ENCODE peak calls at places on chromosome 4, in six cellular contexts. One of them, this sample, is unnamed.
A peak's percentile ranks its signal among the peaks of the same experiment; 100 is the strongest.

GRCh38 chr4:149707862-149708261 is 107.8 kb downstream of the IQCM start:
- DNase-seq in fibroblast of mammary gland: no peak
- DNase-seq in suprapubic skin: no peak
- DNase-seq in astrocyte of the cerebellum: no peak
- DNase-seq in gastrocnemius medialis: no peak
- DNase-seq in GM13977: no peak
- DNase-seq in this sample: no peak

GRCh38 chr4:53779025-53779424 is 187.7 kb upstream of the LNX1 start:
- DNase-seq in fibroblast of mammary gland: no peak
- DNase-seq in suprapubic skin: no peak
- DNase-seq in astrocyte of the cerebellum: no peak
- DNase-seq in gastrocnemius medialis: no peak
- DNase-seq in GM13977: no peak
- DNase-seq in this sample: no peak

GRCh38 chr4:189062047-189062820 is 878.4 kb upstream of the FRG1 start:
- DNase-seq in fibroblast of mammary gland: no peak
- DNase-seq in suprapubic skin: no peak
- DNase-seq in astrocyte of the cerebellum: no peak
- DNase-seq in gastrocnemius medialis: no peak
- DNase-seq in GM13977: no peak
- DNase-seq in this sample: no peak

GRCh38 chr4:83890231-83890630 is 354.3 kb downstream of the GPAT3 start:
- DNase-seq in fibroblast of mammary gland: peak; percentile 8
- DNase-seq in suprapubic skin: no peak
- DNase-seq in astrocyte of the cerebellum: peak; percentile 9
- DNase-seq in gastrocnemius medialis: no peak
- DNase-seq in GM13977: no peak
- DNase-seq in this sample: no peak

GRCh38 chr4:162061214-162061613 is 102.6 kb downstream of the FSTL5 start:
- DNase-seq in fibroblast of mammary gland: no peak
- DNase-seq in suprapubic skin: no peak
- DNase-seq in astrocyte of the cerebellum: no peak
- DNase-seq in gastrocnemius medialis: no peak
- DNase-seq in GM13977: no peak
- DNase-seq in this sample: no peak

GRCh38 chr4:119016636-119017035 is 119.0 kb upstream of the MYOZ2 start:
- DNase-seq in fibroblast of mammary gland: peak; percentile 25
- DNase-seq in suprapubic skin: no peak
- DNase-seq in astrocyte of the cerebellum: no peak
- DNase-seq in gastrocnemius medialis: no peak
- DNase-seq in GM13977: no peak
- DNase-seq in this sample: no peak

GRCh38 chr4:2103843-2104547 is 44.9 kb downstream of the NAT8L start:
- DNase-seq in fibroblast of mammary gland: no peak
- DNase-seq in suprapubic skin: no peak
- DNase-seq in astrocyte of the cerebellum: no peak
- DNase-seq in gastrocnemius medialis: no peak
- DNase-seq in GM13977: no peak
- DNase-seq in this sample: no peak

GRCh38 chr4:130468340-130468739 is 1372.4 kb downstream of the C4orf33 start:
- DNase-seq in fibroblast of mammary gland: no peak
- DNase-seq in suprapubic skin: no peak
- DNase-seq in astrocyte of the cerebellum: peak; percentile 2
- DNase-seq in gastrocnemius medialis: no peak
- DNase-seq in GM13977: no peak
- DNase-seq in this sample: no peak

GRCh38 chr4:155657169-155657568 is 9.5 kb upstream of the GUCY1A1 start:
- DNase-seq in fibroblast of mammary gland: peak; percentile 83
- DNase-seq in suprapubic skin: no peak
- DNase-seq in astrocyte of the cerebellum: no peak
- DNase-seq in gastrocnemius medialis: no peak
- DNase-seq in GM13977: no peak
- DNase-seq in this sample: no peak

GRCh38 chr4:74451214-74451661 is 6.3 kb downstream of the AREG start:
- DNase-seq in fibroblast of mammary gland: peak; percentile 81
- DNase-seq in suprapubic skin: no peak
- DNase-seq in astrocyte of the cerebellum: no peak
- DNase-seq in gastrocnemius medialis: peak; percentile 21
- DNase-seq in GM13977: no peak
- DNase-seq in this sample: no peak

GRCh38 chr4:10762541-10762940 is 78.0 kb upstream of the CLNK start:
- DNase-seq in fibroblast of mammary gland: peak; percentile 75
- DNase-seq in suprapubic skin: no peak
- DNase-seq in astrocyte of the cerebellum: peak; percentile 98
- DNase-seq in gastrocnemius medialis: no peak
- DNase-seq in GM13977: no peak
- DNase-seq in this sample: no peak

GRCh38 chr4:104897297-104897645 is 249.4 kb upstream of the TET2 start:
- DNase-seq in fibroblast of mammary gland: peak; percentile 30
- DNase-seq in suprapubic skin: no peak
- DNase-seq in astrocyte of the cerebellum: peak; percentile 65
- DNase-seq in gastrocnemius medialis: no peak
- DNase-seq in GM13977: no peak
- DNase-seq in this sample: no peak

GRCh38 chr4:5658992-5659391 is 49.4 kb downstream of the EVC2 start:
- DNase-seq in fibroblast of mammary gland: no peak
- DNase-seq in suprapubic skin: no peak
- DNase-seq in astrocyte of the cerebellum: no peak
- DNase-seq in gastrocnemius medialis: no peak
- DNase-seq in GM13977: no peak
- DNase-seq in this sample: no peak

GRCh38 chr4:89641367-89641687 is 195.6 kb downstream of the SNCA start:
- DNase-seq in fibroblast of mammary gland: no peak
- DNase-seq in suprapubic skin: no peak
- DNase-seq in astrocyte of the cerebellum: no peak
- DNase-seq in gastrocnemius medialis: no peak
- DNase-seq in GM13977: no peak
- DNase-seq in this sample: no peak

GRCh38 chr4:89639395-89639794 is 197.6 kb downstream of the SNCA start:
- DNase-seq in fibroblast of mammary gland: no peak
- DNase-seq in suprapubic skin: no peak
- DNase-seq in astrocyte of the cerebellum: no peak
- DNase-seq in gastrocnemius medialis: no peak
- DNase-seq in GM13977: no peak
- DNase-seq in this sample: no peak

GRCh38 chr4:89645512-89645911 is 191.4 kb downstream of the SNCA start:
- DNase-seq in fibroblast of mammary gland: no peak
- DNase-seq in suprapubic skin: no peak
- DNase-seq in astrocyte of the cerebellum: no peak
- DNase-seq in gastrocnemius medialis: no peak
- DNase-seq in GM13977: no peak
- DNase-seq in this sample: no peak

DNA sequence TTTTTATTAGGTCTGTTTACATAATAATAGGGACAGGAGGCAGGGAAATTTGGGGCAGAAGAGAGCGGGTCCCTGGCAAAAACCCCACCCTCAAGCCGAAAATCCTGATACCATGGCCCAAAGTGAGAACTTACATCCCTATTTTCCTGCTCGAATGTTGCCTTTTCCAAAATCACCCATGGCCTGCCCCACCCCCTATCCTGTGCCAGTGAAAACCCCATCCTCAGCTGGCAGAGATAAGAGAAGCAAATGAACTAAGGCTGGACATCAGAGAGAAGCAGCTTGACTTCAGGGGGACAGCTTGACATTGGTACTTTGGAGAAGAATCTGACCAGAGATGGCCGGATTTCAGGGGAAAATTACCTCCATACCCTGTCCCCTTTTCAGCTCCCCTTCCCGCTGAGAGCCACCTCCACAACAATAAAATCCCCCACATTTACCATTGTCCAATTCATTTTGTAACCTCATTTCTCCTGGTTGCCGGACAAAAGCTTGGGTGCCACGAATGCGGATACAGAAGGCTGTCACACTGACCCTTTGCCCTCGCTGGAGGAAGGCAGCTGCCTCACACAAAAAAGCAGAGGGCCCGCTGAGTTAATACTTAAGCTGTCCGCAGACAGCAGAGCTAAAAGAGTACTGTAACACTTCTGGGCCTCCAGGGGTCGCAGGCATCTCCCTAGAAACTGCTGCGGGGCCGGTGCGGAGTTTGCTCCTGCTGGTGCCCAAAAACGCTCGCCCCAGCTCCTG is 196.2 kb downstream of the SNCA start:
- DNase-seq in fibroblast of mammary gland: peak; percentile 64
- DNase-seq in suprapubic skin: peak; percentile 56
- DNase-seq in astrocyte of the cerebellum: peak; percentile 9
- DNase-seq in gastrocnemius medialis: no peak
- DNase-seq in GM13977: no peak
- DNase-seq in this sample: peak; percentile 9
- TF ChIP-seq CTCF in fibroblast of mammary gland: peak; percentile 72
- TF ChIP-seq CTCF in suprapubic skin: no peak
- TF ChIP-seq CTCF in astrocyte of the cerebellum: peak; percentile 82
- TF ChIP-seq CTCF in gastrocnemius medialis: no peak
- TF ChIP-seq CTCF in GM13977: no peak
- TF ChIP-seq CTCF in this sample: no peak

DNA sequence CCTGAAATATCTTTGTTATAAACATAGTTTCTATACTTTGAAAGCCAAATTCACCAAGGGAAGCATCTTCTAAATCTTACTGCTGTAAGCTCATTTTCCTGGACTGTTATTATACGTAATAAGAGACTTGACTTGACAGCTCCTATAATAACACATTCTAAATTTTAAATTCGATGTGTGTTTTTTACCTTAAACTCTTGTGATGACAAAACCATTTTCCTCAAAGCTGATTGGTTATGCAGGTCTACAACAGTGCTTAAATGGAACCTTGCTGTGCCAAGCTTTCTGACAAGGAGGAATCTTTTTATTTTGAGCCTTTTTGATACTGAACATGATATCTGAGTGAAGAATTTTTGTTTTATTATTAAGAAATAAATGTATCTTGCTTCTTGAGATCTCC is at the start of gene ENAM:
- DNase-seq in fibroblast of mammary gland: no peak
- DNase-seq in suprapubic skin: no peak
- DNase-seq in astrocyte of the cerebellum: no peak
- DNase-seq in gastrocnemius medialis: no peak
- DNase-seq in GM13977: no peak
- DNase-seq in this sample: no peak
- TF ChIP-seq CTCF in fibroblast of mammary gland: no peak
- TF ChIP-seq CTCF in suprapubic skin: no peak
- TF ChIP-seq CTCF in astrocyte of the cerebellum: no peak
- TF ChIP-seq CTCF in gastrocnemius medialis: no peak
- TF ChIP-seq CTCF in GM13977: no peak
- TF ChIP-seq CTCF in this sample: no peak

GRCh38 chr4:67393699-67394281 is 151.5 kb downstream of the CENPC start:
- DNase-seq in fibroblast of mammary gland: peak; percentile 56
- DNase-seq in suprapubic skin: no peak
- DNase-seq in astrocyte of the cerebellum: peak; percentile 55
- DNase-seq in gastrocnemius medialis: no peak
- DNase-seq in GM13977: peak; percentile 41
- DNase-seq in this sample: peak; percentile 29
- TF ChIP-seq CTCF in fibroblast of mammary gland: peak; percentile 58
- TF ChIP-seq CTCF in suprapubic skin: peak; percentile 44
- TF ChIP-seq CTCF in astrocyte of the cerebellum: peak; percentile 31
- TF ChIP-seq CTCF in gastrocnemius medialis: peak; percentile 56
- TF ChIP-seq CTCF in GM13977: peak; percentile 63
- TF ChIP-seq CTCF in this sample: peak; percentile 84

DNA sequence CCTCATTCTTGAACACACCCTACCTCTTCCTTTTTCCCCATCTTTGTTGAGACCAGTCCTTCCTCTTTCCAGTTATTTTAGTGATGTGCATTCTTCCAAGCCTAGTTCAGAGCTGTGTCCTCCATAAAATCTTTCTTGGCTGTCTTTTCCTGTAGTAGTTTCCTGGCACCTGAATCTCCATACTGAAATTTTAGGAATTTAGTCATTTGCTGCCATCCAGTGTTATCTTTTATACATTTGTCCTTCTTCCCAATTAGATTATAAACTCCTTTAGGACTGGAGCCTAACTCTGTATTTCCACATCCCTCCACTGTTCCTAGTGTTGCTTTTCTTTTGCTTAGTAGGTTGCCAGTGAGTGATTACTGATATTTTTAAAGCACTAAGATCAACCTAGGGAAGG is 11.4 kb downstream of the FHIP1A start:
- DNase-seq in fibroblast of mammary gland: peak; percentile 20
- DNase-seq in suprapubic skin: no peak
- DNase-seq in astrocyte of the cerebellum: no peak
- DNase-seq in gastrocnemius medialis: no peak
- DNase-seq in GM13977: no peak
- DNase-seq in this sample: no peak
- TF ChIP-seq CTCF in fibroblast of mammary gland: no peak
- TF ChIP-seq CTCF in suprapubic skin: no peak
- TF ChIP-seq CTCF in astrocyte of the cerebellum: no peak
- TF ChIP-seq CTCF in gastrocnemius medialis: no peak
- TF ChIP-seq CTCF in GM13977: no peak
- TF ChIP-seq CTCF in this sample: no peak

GRCh38 chr4:182856862-182857261 is 60.3 kb downstream of the DCTD start:
- DNase-seq in fibroblast of mammary gland: no peak
- DNase-seq in suprapubic skin: no peak
- DNase-seq in astrocyte of the cerebellum: no peak
- DNase-seq in gastrocnemius medialis: no peak
- DNase-seq in GM13977: no peak
- DNase-seq in this sample: no peak
- TF ChIP-seq CTCF in fibroblast of mammary gland: no peak
- TF ChIP-seq CTCF in suprapubic skin: no peak
- TF ChIP-seq CTCF in astrocyte of the cerebellum: no peak
- TF ChIP-seq CTCF in gastrocnemius medialis: no peak
- TF ChIP-seq CTCF in GM13977: no peak
- TF ChIP-seq CTCF in this sample: no peak

GRCh38 chr4:122602277-122603142 is 18.4 kb downstream of the IL21 start:
- DNase-seq in fibroblast of mammary gland: peak; percentile 71
- DNase-seq in suprapubic skin: no peak
- DNase-seq in astrocyte of the cerebellum: peak; percentile 29
- DNase-seq in gastrocnemius medialis: no peak
- DNase-seq in GM13977: peak; percentile 28
- DNase-seq in this sample: no peak
- TF ChIP-seq CTCF in fibroblast of mammary gland: peak; percentile 53
- TF ChIP-seq CTCF in suprapubic skin: no peak
- TF ChIP-seq CTCF in astrocyte of the cerebellum: peak; percentile 51
- TF ChIP-seq CTCF in gastrocnemius medialis: peak; percentile 35
- TF ChIP-seq CTCF in GM13977: peak; percentile 45
- TF ChIP-seq CTCF in this sample: peak; percentile 42

DNA sequence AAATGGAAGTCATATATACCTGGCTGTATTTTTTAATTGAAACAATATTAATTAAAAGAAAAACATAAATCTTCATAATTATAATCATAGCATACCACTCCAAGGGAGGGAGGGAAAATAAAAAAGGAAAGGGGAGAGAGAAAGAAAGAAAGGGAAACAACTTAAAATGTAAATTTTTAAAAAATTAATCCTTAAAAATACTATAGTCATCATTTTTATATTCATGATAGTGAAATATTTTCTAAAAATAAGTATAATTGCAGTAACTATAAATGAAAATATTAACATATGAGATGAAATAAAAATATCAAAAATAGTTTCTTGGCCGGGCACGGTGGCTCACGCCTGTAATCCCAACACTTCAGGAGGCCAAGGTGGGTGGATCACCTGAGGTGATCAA is 59.2 kb downstream of the DDX60L start:
- DNase-seq in fibroblast of mammary gland: no peak
- DNase-seq in suprapubic skin: no peak
- DNase-seq in astrocyte of the cerebellum: no peak
- DNase-seq in gastrocnemius medialis: no peak
- DNase-seq in GM13977: no peak
- DNase-seq in this sample: no peak
- TF ChIP-seq CTCF in fibroblast of mammary gland: no peak
- TF ChIP-seq CTCF in suprapubic skin: no peak
- TF ChIP-seq CTCF in astrocyte of the cerebellum: no peak
- TF ChIP-seq CTCF in gastrocnemius medialis: no peak
- TF ChIP-seq CTCF in GM13977: no peak
- TF ChIP-seq CTCF in this sample: no peak

This sample was measured in activated CD8-positive, alpha-beta T cell treated with anti-CD3 and anti-CD28 coated beads for 36 hours.